ENCODE peak calls at places on chromosomes 3 and 15, in seven cellular contexts. M, N, U, L, C, X and O are unnamed samples.

GRCh38 chr15:49083471-49084284 is 37.4 kb upstream of the SECISBP2L start:
- DNase-seq in X (no peak), L (no peak), U (no peak), C (no peak), N (no peak), M (no peak), O (no peak)

GRCh38 chr3:53089511-53089910 is 40.7 kb downstream of the RFT1 start:
- DNase-seq in N (no peak), U (no peak), X (peak; percentile 64), L (no peak), C (no peak), M (peak; percentile 70), O (no peak)

GRCh38 chr15:52005748-52006701 is 13.0 kb upstream of the MAPK6 start:
- DNase-seq in C (no peak), L (peak; percentile 87), U (no peak), X (peak; percentile 55), M (no peak), N (no peak), O (no peak)

GRCh38 chr15:98951493-98952320 is 55.9 kb downstream of the PGPEP1L start:
- DNase-seq in M (no peak), N (peak; percentile 73), U (no peak), C (no peak), L (no peak), X (no peak), O (peak; percentile 53)

GRCh38 chr3:20141306-20141705 is 44.7 kb downstream of the SGO1 start:
- DNase-seq in M (no peak), L (no peak), X (no peak), U (peak; percentile 9), N (no peak), C (no peak), O (no peak)

GRCh38 chr3:73669268-73669667 is 44.5 kb upstream of the PDZRN3 start:
- DNase-seq in U (no peak), N (no peak), C (no peak), X (peak; percentile 44), L (no peak), M (no peak), O (no peak)

GRCh38 chr15:49823987-49824538 is 203.2 kb downstream of the DTWD1 start:
- DNase-seq in N (no peak), C (no peak), M (no peak), X (peak; percentile 21), L (no peak), U (no peak), O (no peak)

GRCh38 chr3:36965440-36965839 is 20.6 kb upstream of the TRANK1 start:
- DNase-seq in M (no peak), L (no peak), N (no peak), C (no peak), U (no peak), X (no peak), O (no peak)

GRCh38 chr15:52790166-52790708 is at the start of gene ONECUT1:
- DNase-seq in U (no peak), N (peak; percentile 86), C (peak; percentile 45), M (peak; percentile 63), L (peak; percentile 44), X (peak; percentile 61), O (no peak)

GRCh38 chr3:185405243-185405642 is 42.3 kb downstream of the MAP3K13 start:
- DNase-seq in C (no peak), U (no peak), L (no peak), X (no peak), M (no peak), N (no peak), O (no peak)

GRCh38 chr3:130700541-130700940 is 46.1 kb downstream of the PIK3R4 start:
- DNase-seq in C (no peak), U (peak; percentile 6), L (peak; percentile 98), N (peak; percentile 24), X (peak; percentile 30), M (no peak), O (no peak)

GRCh38 chr15:92667291-92667904 is 11.8 kb upstream of the FAM174B start:
- DNase-seq in X (peak; percentile 24), N (no peak), L (no peak), C (no peak), M (no peak), U (no peak), O (no peak)

DNA sequence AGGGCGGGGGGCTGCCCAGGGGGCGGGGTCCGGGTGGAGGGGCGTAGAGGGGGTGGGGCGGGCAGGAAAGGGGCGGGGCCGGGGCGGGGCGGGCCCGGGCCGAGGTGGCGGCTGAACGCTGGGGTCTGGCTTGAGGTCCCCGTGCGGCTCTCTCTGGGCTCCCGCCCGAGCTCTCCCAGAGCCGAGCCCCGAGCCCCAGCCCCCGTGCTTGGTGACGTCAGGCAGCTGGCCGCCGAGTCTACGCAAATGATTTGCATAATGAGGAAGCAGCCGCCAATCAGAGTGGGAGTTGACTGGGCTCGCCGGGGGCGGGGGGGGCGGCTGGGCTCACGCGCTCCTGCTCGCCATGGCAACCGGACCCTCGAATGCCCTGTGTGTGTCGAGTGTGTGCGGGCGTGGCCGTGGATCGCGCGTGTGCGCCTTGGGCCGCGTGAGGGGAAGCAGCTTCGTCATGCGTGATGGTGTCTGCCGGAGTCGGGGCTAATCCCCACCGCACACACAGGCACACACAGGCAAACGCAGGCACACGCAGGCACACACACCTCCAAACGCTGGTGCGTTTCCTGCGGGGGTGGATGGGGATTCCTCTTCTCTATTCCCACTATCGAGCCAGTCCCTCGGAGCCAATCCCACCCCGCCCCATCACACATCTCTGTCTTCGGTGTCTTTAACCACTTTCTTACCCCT is at the start of gene CELF6:
- DNase-seq in M (peak; percentile 66), C (peak; percentile 69), X (peak; percentile 90), N (peak; percentile 74), L (peak; percentile 85), U (peak; percentile 54), O (peak; percentile 88)
- H3K27ac ChIP-seq in M (no peak within 1 kb of the TSS), C (no peak within 1 kb of the TSS), X (peak within 1 kb of the TSS; percentile 2), N (no peak within 1 kb of the TSS), L (no peak within 1 kb of the TSS), U (no peak within 1 kb of the TSS), O (no peak within 1 kb of the TSS)

GRCh38 chr3:156341324-156341723 is 213.6 kb downstream of the SSR3 start:
- DNase-seq in U (no peak), M (no peak), N (no peak), C (no peak), X (no peak), L (no peak), O (no peak)

GRCh38 chr3:156339491-156339890 is 215.4 kb downstream of the SSR3 start:
- DNase-seq in N (no peak), C (no peak), X (no peak), U (no peak), M (no peak), L (no peak), O (no peak)

GRCh38 chr3:156341831-156342416 is 213.0 kb downstream of the SSR3 start:
- DNase-seq in X (no peak), C (no peak), L (no peak), U (no peak), M (no peak), N (no peak), O (no peak)
- TF ChIP-seq CTCF in X (no peak), C (no peak), L (no peak), U (no peak), M (no peak), N (no peak), O (no peak)

GRCh38 chr3:197219627-197220026 is 78.8 kb downstream of the DLG1 start:
- DNase-seq in M (no peak), U (no peak), X (no peak), C (no peak), N (no peak), L (no peak), O (no peak)
- H3K4me1 ChIP-seq in M (peaks cover 2% of the 10 kb centered on the region), U (peaks cover 55% of the 10 kb centered on the region), X (peaks cover 50% of the 10 kb centered on the region), C (peaks cover 52% of the 10 kb centered on the region), N (peaks cover 10% of the 10 kb centered on the region), L (peaks cover 21% of the 10 kb centered on the region), O (peaks cover 46% of the 10 kb centered on the region)

GRCh38 chr3:58009749-58010535 is 1.7 kb downstream of the FLNB start:
- DNase-seq in N (peak; percentile 74), X (no peak), C (no peak), M (no peak), L (no peak), U (no peak), O (peak; percentile 85)
- H3K27ac ChIP-seq in N (peak overlapping the region; percentile 83), X (no peak overlapping the region), C (no peak overlapping the region), M (peak overlapping the region; percentile 85), L (peak overlapping the region; percentile 30), U (peak overlapping the region; percentile 85), O (peak overlapping the region; percentile 96)

DNA sequence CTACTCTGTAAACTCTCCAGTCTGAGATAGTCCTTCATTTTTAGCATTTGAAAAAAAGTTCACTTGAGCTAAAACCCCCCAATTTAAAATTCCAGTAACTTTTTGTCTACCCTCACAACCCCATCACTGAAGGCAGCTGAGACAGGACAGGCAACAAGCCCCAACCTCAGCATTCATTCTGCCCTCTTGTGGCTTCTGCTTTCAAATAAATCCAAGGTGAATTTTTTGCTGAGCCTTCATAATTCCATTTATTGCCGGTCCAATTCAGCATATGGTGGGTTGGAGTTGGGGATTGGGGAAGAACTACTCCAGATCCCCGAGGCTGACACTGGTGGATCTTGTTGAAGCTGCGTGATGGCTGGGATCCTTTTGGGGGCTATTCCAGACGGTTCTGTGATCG is 88.4 kb upstream of the THRB start:
- DNase-seq in X (peak; percentile 41), N (no peak), M (no peak), C (no peak), U (no peak), L (no peak), O (no peak)
- TF ChIP-seq CTCF in X (peak; percentile 38), N (peak; percentile 24), M (peak; percentile 37), C (peak; percentile 39), U (no peak), L (no peak), O (no peak)

GRCh38 chr3:111739241-111739952 is 119.7 kb upstream of the PHLDB2 start:
- DNase-seq in M (peak; percentile 39), N (peak; percentile 67), C (no peak), U (no peak), L (peak; percentile 44), X (peak; percentile 24), O (peak; percentile 80)
- H3K4me1 ChIP-seq in M (no peaks in the 10 kb centered on the region), N (peaks cover 73% of the 10 kb centered on the region), C (peaks cover 17% of the 10 kb centered on the region), U (peaks cover 52% of the 10 kb centered on the region), L (peaks cover 17% of the 10 kb centered on the region), X (peaks cover 4% of the 10 kb centered on the region), O (peaks cover 68% of the 10 kb centered on the region)

GRCh38 chr3:123285066-123285465 is 83.3 kb downstream of the SEC22A start:
- DNase-seq in N (no peak), X (no peak), U (no peak), C (no peak), L (no peak), M (no peak), O (no peak)
- H3K27ac ChIP-seq in N (no peak overlapping the region), X (no peak overlapping the region), U (no peak overlapping the region), C (no peak overlapping the region), L (no peak overlapping the region), M (peak overlapping the region; percentile 47), O (no peak overlapping the region)